ENCODE peak calls at places on chromosome 11, in ten cellular contexts. T, J, K, O, A, Y, N, D, S and W are unnamed samples.

GRCh38 chr11:35584321-35584720 is 33.9 kb upstream of the FJX1 start:
- DNase-seq in T (no peak), J (no peak), K (no peak), O (no peak), A (no peak), Y (no peak), N (peak; percentile 88), D (no peak), S (no peak), W (no peak)

GRCh38 chr11:78313898-78314297 is 103.7 kb downstream of the GAB2 start:
- DNase-seq in T (peak; percentile 30), J (no peak), K (no peak), O (no peak), A (no peak), Y (no peak), N (peak; percentile 12), D (no peak), S (no peak), W (no peak)

GRCh38 chr11:106172389-106172991 is 95.0 kb downstream of the AASDHPPT start:
- DNase-seq in T (no peak), J (no peak), K (no peak), O (no peak), A (no peak), Y (no peak), N (no peak), D (no peak), S (no peak), W (no peak)

GRCh38 chr11:76738618-76739220 is 44.4 kb upstream of the TSKU start:
- DNase-seq in T (no peak), J (no peak), K (no peak), O (no peak), A (no peak), Y (no peak), N (no peak), D (no peak), S (peak; percentile 62), W (no peak)

GRCh38 chr11:123202155-123202714 is 7.2 kb upstream of the CLMP start:
- DNase-seq in T (peak; percentile 48), J (peak; percentile 93), K (no peak), O (no peak), A (no peak), Y (no peak), N (peak; percentile 64), D (no peak), S (peak; percentile 65), W (peak; percentile 63)

GRCh38 chr11:6260207-6260726 is 629 bp downstream of the CCKBR start:
- DNase-seq in T (no peak), J (no peak), K (no peak), O (no peak), A (no peak), Y (no peak), N (no peak), D (no peak), S (no peak), W (no peak)

GRCh38 chr11:44627911-44628729 is 62.7 kb downstream of the CD82 start:
- DNase-seq in T (peak; percentile 53), J (peak; percentile 95), K (no peak), O (no peak), A (no peak), Y (peak; percentile 47), N (peak; percentile 49), D (peak; percentile 73), S (peak; percentile 90), W (peak; percentile 57)

GRCh38 chr11:30006876-30007275 is 10.0 kb downstream of the KCNA4 start:
- DNase-seq in T (no peak), J (no peak), K (no peak), O (no peak), A (no peak), Y (no peak), N (no peak), D (no peak), S (no peak), W (no peak)

GRCh38 chr11:14075118-14075601 is 112.6 kb downstream of the SPON1 start:
- DNase-seq in T (no peak), J (no peak), K (no peak), O (no peak), A (no peak), Y (no peak), N (no peak), D (no peak), S (no peak), W (peak; percentile 57)

GRCh38 chr11:111702623-111703022 is 63.6 kb downstream of the PPP2R1B start:
- DNase-seq in T (no peak), J (no peak), K (no peak), O (no peak), A (no peak), Y (no peak), N (no peak), D (no peak), S (no peak), W (no peak)

GRCh38 chr11:46393759-46394158 is 2.2 kb upstream of the CHRM4 start:
- DNase-seq in T (no peak), J (no peak), K (no peak), O (no peak), A (no peak), Y (no peak), N (no peak), D (no peak), S (no peak), W (no peak)

GRCh38 chr11:13206086-13206640 is 71.4 kb upstream of the BMAL1 start:
- DNase-seq in T (no peak), J (no peak), K (no peak), O (no peak), A (no peak), Y (no peak), N (no peak), D (no peak), S (no peak), W (no peak)

GRCh38 chr11:65653229-65654225 is 9.2 kb downstream of the RELA start:
- DNase-seq in T (peak; percentile 69), J (peak; percentile 72), K (no peak), O (no peak), A (no peak), Y (no peak), N (no peak), D (no peak), S (no peak), W (peak; percentile 61)
- TF ChIP-seq POLR2A in T (peak; percentile 7), J (no peak), K (no peak), O (no peak), A (no peak), Y (no peak), N (no peak), D (peak; percentile 38), S (no peak), W (no peak)

DNA sequence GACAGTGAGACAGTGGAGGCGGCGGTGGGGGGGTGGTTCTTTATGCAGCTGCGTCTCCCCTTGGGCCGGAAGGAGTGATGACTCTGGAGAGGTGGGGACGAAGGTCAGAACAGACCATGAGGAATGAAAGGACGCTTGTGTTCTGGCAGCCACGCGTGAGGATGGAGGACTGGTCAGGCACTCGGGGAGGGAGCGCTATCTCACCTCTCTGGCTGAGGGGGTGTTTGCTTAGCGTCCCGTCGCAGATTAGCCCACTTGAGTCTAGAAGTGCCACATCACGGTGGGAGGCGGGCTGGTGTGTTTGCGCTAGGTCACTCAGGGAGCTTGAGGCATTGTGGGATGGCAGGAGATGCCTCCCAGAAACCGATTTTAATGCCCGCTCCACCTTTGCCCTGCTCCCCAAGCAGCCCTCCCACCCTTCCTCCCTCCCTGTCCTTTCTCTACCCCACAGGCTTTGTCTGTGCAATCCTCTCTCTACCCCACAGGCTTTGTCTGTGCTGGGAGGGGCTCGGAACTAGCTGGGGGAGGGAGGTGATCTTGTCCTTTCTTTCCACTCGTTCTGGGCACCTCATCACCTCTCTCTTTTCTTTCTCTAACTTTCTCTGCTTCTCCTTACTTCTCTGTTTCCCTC is 97.8 kb downstream of the PKNOX2 start:
- DNase-seq in T (no peak), J (no peak), K (no peak), O (no peak), A (no peak), Y (no peak), N (no peak), D (no peak), S (no peak), W (no peak)
- TF ChIP-seq POLR2A in T (no peak), J (no peak), K (no peak), O (no peak), A (no peak), Y (no peak), N (no peak), D (no peak), S (no peak), W (no peak)

GRCh38 chr11:119085523-119085878 is 820 bp downstream of the HMBS start:
- DNase-seq in T (peak; percentile 35), J (no peak), K (no peak), O (no peak), A (no peak), Y (no peak), N (no peak), D (no peak), S (peak; percentile 22), W (no peak)

GRCh38 chr11:119089319-119089718 is 4.6 kb downstream of the HMBS start:
- DNase-seq in T (no peak), J (no peak), K (no peak), O (no peak), A (no peak), Y (no peak), N (no peak), D (no peak), S (no peak), W (no peak)

GRCh38 chr11:119084663-119085522 is at the start of gene HMBS:
- DNase-seq in T (peak; percentile 95), J (peak; percentile 98), K (peak; percentile 78), O (peak; percentile 72), A (peak; percentile 53), Y (peak; percentile 90), N (peak; percentile 94), D (peak; percentile 96), S (peak; percentile 96), W (peak; percentile 97)

GRCh38 chr11:119091083-119091650 is 6.5 kb downstream of the HMBS start:
- DNase-seq in T (no peak), J (no peak), K (no peak), O (no peak), A (no peak), Y (no peak), N (peak; percentile 50), D (no peak), S (no peak), W (no peak)

GRCh38 chr11:119087747-119088241 is 3.1 kb downstream of the HMBS start:
- DNase-seq in T (no peak), J (no peak), K (no peak), O (no peak), A (no peak), Y (no peak), N (no peak), D (no peak), S (peak; percentile 9), W (no peak)
- TF ChIP-seq POLR2A in T (no peak), J (no peak), K (no peak), O (no peak), A (no peak), Y (no peak), N (no peak), D (no peak), S (no peak), W (no peak)

DNA sequence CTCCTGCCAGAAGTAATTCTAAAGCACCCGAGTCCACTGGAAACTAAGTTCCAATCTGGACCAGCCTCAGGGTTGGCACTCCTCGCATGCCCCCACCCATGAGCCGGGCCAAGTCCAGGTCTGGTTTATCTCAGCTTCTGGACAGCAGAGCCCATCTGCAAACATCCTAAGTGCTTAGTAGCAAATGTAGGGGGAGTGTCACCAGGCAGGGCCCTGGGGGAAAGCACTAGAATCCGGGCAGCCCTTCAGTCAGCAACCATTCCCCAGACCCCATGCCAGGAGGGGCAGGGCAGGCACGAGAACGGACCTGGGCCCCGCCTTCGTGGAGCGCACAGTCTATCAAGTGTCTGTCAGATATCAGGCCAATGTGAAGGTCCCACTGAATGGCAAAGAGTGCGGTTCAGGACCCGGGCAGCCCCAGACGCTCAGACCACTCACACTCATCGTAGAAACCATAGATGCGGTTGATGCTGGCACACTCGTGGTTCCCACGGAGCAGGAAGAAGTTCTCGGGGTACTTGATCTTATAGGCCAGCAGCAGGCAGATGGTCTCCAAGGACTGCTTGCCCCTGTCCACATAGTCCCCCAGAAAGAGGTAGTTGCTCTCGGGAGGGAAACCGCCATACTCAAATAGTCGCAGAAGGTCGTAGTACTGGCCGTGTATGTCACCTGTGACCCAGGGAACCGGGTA is 1.3 kb downstream of the PPP1CA start:
- DNase-seq in T (peak; percentile 52), J (peak; percentile 93), K (no peak), O (no peak), A (no peak), Y (no peak), N (no peak), D (no peak), S (peak; percentile 58), W (peak; percentile 69)
- TF ChIP-seq POLR2A in T (no peak), J (no peak), K (no peak), O (peak; percentile 9), A (no peak), Y (no peak), N (no peak), D (no peak), S (no peak), W (no peak)